ENCODE peak calls at places on chromosomes 16 and 17, in six cellular contexts. C, R, J, G, K and F are unnamed samples. For H3K27me3, the result is how much of the 10 kb centered on the place peaks cover.

GRCh38 chr16:57084257-57084770 is 8.1 kb upstream of the CPNE2 start:
- DNase-seq in G (peak), R (peak), J (peak), C (peak), K (peak), F (peak)

GRCh38 chr16:50038756-50039529 is 13.9 kb downstream of the CNEP1R1 start:
- DNase-seq in R (no peak), G (no peak), C (no peak), J (no peak), K (no peak), F (no peak)

GRCh38 chr17:60792250-60792898 is 114.7 kb downstream of the BCAS3 start:
- DNase-seq in R (no peak), K (no peak), J (no peak), C (no peak), G (no peak), F (no peak)

GRCh38 chr16:77570574-77570973 is 135.7 kb upstream of the ADAMTS18 start:
- DNase-seq in R (no peak), K (no peak), J (no peak), C (no peak), G (no peak), F (no peak)

GRCh38 chr17:79520134-79520892 is 90.5 kb downstream of the RBFOX3 start:
- DNase-seq in J (no peak), R (no peak), C (no peak), G (no peak), K (no peak), F (no peak)

GRCh38 chr17:61387011-61387410 is 12.6 kb upstream of the TBX2 start:
- DNase-seq in C (no peak), R (no peak), K (no peak), J (no peak), G (no peak), F (no peak)

GRCh38 chr16:74726736-74727135 is 26.1 kb upstream of the MLKL start:
- DNase-seq in K (no peak), C (peak), R (no peak), G (no peak), J (no peak), F (no peak)

GRCh38 chr16:56910654-56911539 is 21.0 kb upstream of the HERPUD1 start:
- DNase-seq in G (no peak), C (peak), R (no peak), K (no peak), J (no peak), F (peak)

GRCh38 chr17:1714488-1714979 is 4.4 kb upstream of the TLCD2 start:
- DNase-seq in G (peak), R (peak), K (no peak), J (peak), C (peak), F (peak)

GRCh38 chr17:78873519-78874340 is 29.3 kb downstream of the CEP295NL start:
- DNase-seq in C (peak), R (no peak), G (no peak), K (no peak), J (peak), F (peak)

GRCh38 chr17:57468932-57469775 is 212.8 kb downstream of the MSI2 start:
- DNase-seq in R (no peak), J (no peak), C (no peak), K (no peak), G (no peak), F (no peak)

GRCh38 chr16:5490499-5490898 is 392.9 kb upstream of the EEF2KMT start:
- DNase-seq in K (no peak), G (no peak), J (peak), R (no peak), C (no peak), F (no peak)

GRCh38 chr17:16250635-16251034 is 33.6 kb downstream of the PIGL start:
- DNase-seq in R (no peak), G (no peak), C (no peak), J (no peak), K (no peak), F (no peak)

GRCh38 chr16:12229759-12230594 is 253.4 kb downstream of the SNX29 start:
- DNase-seq in K (no peak), G (no peak), R (no peak), C (peak), J (no peak), F (peak)

DNA sequence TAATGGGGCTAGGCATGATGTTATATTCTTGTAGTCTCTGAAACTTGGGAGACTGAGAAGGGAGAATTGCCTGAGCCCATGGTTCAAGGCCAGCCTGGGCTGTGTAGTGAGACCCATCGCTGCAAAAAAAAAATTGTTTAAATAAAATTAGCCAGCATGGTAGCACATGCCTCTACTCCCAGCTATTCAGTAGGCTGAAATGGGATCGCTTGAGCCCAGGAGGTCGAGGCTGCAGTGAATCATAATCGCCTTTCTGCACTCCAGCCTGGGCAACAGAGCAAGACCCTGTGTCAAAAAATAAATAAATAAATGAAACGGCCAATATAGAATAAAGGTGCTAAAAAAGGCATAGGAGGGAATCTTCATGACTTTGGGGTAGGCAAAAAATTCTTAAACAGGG is 13.9 kb upstream of the SLX4 start:
- DNase-seq in J (no peak), K (no peak), C (no peak), R (no peak), G (no peak), F (no peak)
- H3K4me3 ChIP-seq in J (no peak), K (no peak), C (no peak), R (no peak), G (no peak), F (no peak)

GRCh38 chr17:39772415-39772814 is 34.7 kb downstream of the GRB7 start:
- DNase-seq in K (peak), G (no peak), R (no peak), J (no peak), C (no peak), F (no peak)

GRCh38 chr17:39767147-39767546 is 29.4 kb downstream of the GRB7 start:
- DNase-seq in R (no peak), G (no peak), C (no peak), K (no peak), J (no peak), F (no peak)

GRCh38 chr17:39774043-39774442 is 36.3 kb downstream of the GRB7 start:
- DNase-seq in G (no peak), C (no peak), K (no peak), J (no peak), R (no peak), F (no peak)

GRCh38 chr17:39772987-39773664 is 35.4 kb downstream of the GRB7 start:
- DNase-seq in C (no peak), K (peak), R (no peak), G (no peak), J (no peak), F (no peak)

GRCh38 chr17:39769974-39770587 is 32.3 kb downstream of the GRB7 start:
- DNase-seq in C (no peak), K (peak), J (no peak), G (no peak), R (no peak), F (peak)
- H3K27me3 ChIP-seq in C (under half), K (under half), J (under half), G (under half), R (under half), F (under half)

GRCh38 chr16:87556941-87557459 is 45.3 kb upstream of the JPH3 start:
- DNase-seq in K (no peak), J (no peak), R (no peak), C (no peak), G (no peak), F (no peak)
- H3K27ac ChIP-seq in K (no peak), J (no peak), R (peak), C (no peak), G (peak), F (peak)

DNA sequence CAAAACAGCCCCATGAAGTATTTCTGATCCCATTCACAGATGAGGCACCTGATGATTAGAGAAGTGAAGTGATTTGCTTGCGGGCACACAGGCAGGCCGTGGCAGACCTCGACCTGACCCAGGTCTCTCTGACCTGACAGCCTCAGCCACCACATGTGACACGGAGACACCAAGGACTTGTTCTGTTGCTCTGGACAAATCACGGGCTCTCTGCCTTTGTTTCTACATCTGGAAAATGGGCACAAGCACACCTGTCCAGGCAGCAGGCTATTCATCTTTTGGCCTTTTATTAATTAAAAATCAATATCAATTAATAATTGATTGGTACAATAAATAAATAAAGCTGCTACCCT is 3.4 kb downstream of the MAP3K14 start:
- DNase-seq in G (no peak), J (no peak), K (no peak), R (no peak), C (no peak), F (no peak)
- H3K4me3 ChIP-seq in G (peak), J (no peak), K (peak), R (no peak), C (peak), F (peak)

DNA sequence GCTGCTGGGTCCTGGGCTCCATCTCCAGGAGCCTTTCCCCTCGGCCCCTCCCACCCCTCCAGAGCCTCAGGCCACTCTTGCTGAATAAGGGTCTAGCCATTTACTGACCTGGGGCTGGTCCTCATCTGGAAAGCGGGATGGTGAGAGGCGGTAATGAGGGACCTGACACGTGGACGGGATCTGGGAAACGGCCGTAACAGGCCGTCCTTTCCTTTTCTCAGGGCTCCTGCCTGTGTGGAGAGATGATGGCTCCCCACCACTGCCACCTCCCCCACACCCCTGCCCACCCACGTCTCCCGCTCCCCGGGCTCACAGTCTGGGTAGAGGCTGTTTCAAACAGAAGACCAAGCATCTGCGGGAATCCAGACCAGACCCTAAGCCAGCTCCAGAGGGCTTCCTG is 20.6 kb upstream of the KCNJ12 start:
- DNase-seq in K (no peak), J (no peak), R (no peak), G (no peak), C (no peak), F (no peak)
- H3K27me3 ChIP-seq in K (under half), J (under half), R (under half), G (under half), C (under half), F (under half)